ENCODE peak calls at places on chromosomes 11 and 22, in seven cellular contexts. One of them, this sample, is unnamed.

GRCh38 chr11:7664867-7665266 is 8.4 kb downstream of the CYB5R2 start:
- DNase-seq in NCI-H2029 treated with DMSO at 0.1 percent for 48 hours: no peak
- DNase-seq in HS-27A: no peak
- DNase-seq in caudate nucleus: no peak
- DNase-seq in activated CD4-positive, alpha-beta T cell treated with anti-CD3 and anti-CD28 coated beads, Interleukin-2, amount 10 ng/mL, durations not matched to agents 24 days and 14 days: peak
- DNase-seq in Calu3: no peak
- DNase-seq in head of caudate nucleus: no peak
- DNase-seq in this sample: no peak

GRCh38 chr11:2891901-2892214 is 6.3 kb upstream of the CDKN1C start:
- DNase-seq in activated CD4-positive, alpha-beta T cell treated with anti-CD3 and anti-CD28 coated beads, Interleukin-2, amount 10 ng/mL, durations not matched to agents 24 days and 14 days: no peak
- DNase-seq in head of caudate nucleus: no peak
- DNase-seq in Calu3: no peak
- DNase-seq in NCI-H2029 treated with DMSO at 0.1 percent for 48 hours: no peak
- DNase-seq in caudate nucleus: no peak
- DNase-seq in HS-27A: no peak
- DNase-seq in this sample: no peak

GRCh38 chr11:130002846-130003716 is 446 bp upstream of the PRDM10 start:
- DNase-seq in caudate nucleus: peak
- DNase-seq in Calu3: peak
- DNase-seq in activated CD4-positive, alpha-beta T cell treated with anti-CD3 and anti-CD28 coated beads, Interleukin-2, amount 10 ng/mL, durations not matched to agents 24 days and 14 days: peak
- DNase-seq in head of caudate nucleus: peak
- DNase-seq in HS-27A: peak
- DNase-seq in NCI-H2029 treated with DMSO at 0.1 percent for 48 hours: peak
- DNase-seq in this sample: peak

GRCh38 chr22:44304354-44304753 is 8.4 kb downstream of the SHISAL1 start:
- DNase-seq in HS-27A: no peak
- DNase-seq in NCI-H2029 treated with DMSO at 0.1 percent for 48 hours: no peak
- DNase-seq in activated CD4-positive, alpha-beta T cell treated with anti-CD3 and anti-CD28 coated beads, Interleukin-2, amount 10 ng/mL, durations not matched to agents 24 days and 14 days: no peak
- DNase-seq in caudate nucleus: no peak
- DNase-seq in Calu3: no peak
- DNase-seq in head of caudate nucleus: no peak
- DNase-seq in this sample: no peak

GRCh38 chr11:13228569-13228968 is 49.0 kb upstream of the BMAL1 start:
- DNase-seq in HS-27A: no peak
- DNase-seq in Calu3: no peak
- DNase-seq in caudate nucleus: no peak
- DNase-seq in head of caudate nucleus: no peak
- DNase-seq in activated CD4-positive, alpha-beta T cell treated with anti-CD3 and anti-CD28 coated beads, Interleukin-2, amount 10 ng/mL, durations not matched to agents 24 days and 14 days: no peak
- DNase-seq in NCI-H2029 treated with DMSO at 0.1 percent for 48 hours: no peak
- DNase-seq in this sample: no peak

GRCh38 chr11:96335389-96335788 is 7.6 kb downstream of the MAML2 start:
- DNase-seq in Calu3: no peak
- DNase-seq in head of caudate nucleus: no peak
- DNase-seq in NCI-H2029 treated with DMSO at 0.1 percent for 48 hours: no peak
- DNase-seq in caudate nucleus: no peak
- DNase-seq in HS-27A: no peak
- DNase-seq in activated CD4-positive, alpha-beta T cell treated with anti-CD3 and anti-CD28 coated beads, Interleukin-2, amount 10 ng/mL, durations not matched to agents 24 days and 14 days: no peak
- DNase-seq in this sample: no peak

GRCh38 chr22:31631381-31631780 is 30.6 kb downstream of the PISD start:
- DNase-seq in head of caudate nucleus: no peak
- DNase-seq in caudate nucleus: no peak
- DNase-seq in Calu3: no peak
- DNase-seq in activated CD4-positive, alpha-beta T cell treated with anti-CD3 and anti-CD28 coated beads, Interleukin-2, amount 10 ng/mL, durations not matched to agents 24 days and 14 days: no peak
- DNase-seq in HS-27A: no peak
- DNase-seq in NCI-H2029 treated with DMSO at 0.1 percent for 48 hours: no peak
- DNase-seq in this sample: no peak

GRCh38 chr22:26383968-26384576 is 45.0 kb upstream of the ASPHD2 start:
- DNase-seq in NCI-H2029 treated with DMSO at 0.1 percent for 48 hours: no peak
- DNase-seq in HS-27A: no peak
- DNase-seq in caudate nucleus: no peak
- DNase-seq in Calu3: no peak
- DNase-seq in head of caudate nucleus: no peak
- DNase-seq in activated CD4-positive, alpha-beta T cell treated with anti-CD3 and anti-CD28 coated beads, Interleukin-2, amount 10 ng/mL, durations not matched to agents 24 days and 14 days: no peak
- DNase-seq in this sample: no peak

GRCh38 chr22:18068381-18068988 is 9.3 kb upstream of the PEX26 start:
- DNase-seq in caudate nucleus: no peak
- DNase-seq in Calu3: no peak
- DNase-seq in NCI-H2029 treated with DMSO at 0.1 percent for 48 hours: no peak
- DNase-seq in head of caudate nucleus: no peak
- DNase-seq in activated CD4-positive, alpha-beta T cell treated with anti-CD3 and anti-CD28 coated beads, Interleukin-2, amount 10 ng/mL, durations not matched to agents 24 days and 14 days: no peak
- DNase-seq in HS-27A: no peak
- DNase-seq in this sample: no peak

GRCh38 chr11:95596011-95596489 is 193.5 kb downstream of the FAM76B start:
- DNase-seq in caudate nucleus: no peak
- DNase-seq in head of caudate nucleus: no peak
- DNase-seq in Calu3: no peak
- DNase-seq in HS-27A: no peak
- DNase-seq in NCI-H2029 treated with DMSO at 0.1 percent for 48 hours: no peak
- DNase-seq in activated CD4-positive, alpha-beta T cell treated with anti-CD3 and anti-CD28 coated beads, Interleukin-2, amount 10 ng/mL, durations not matched to agents 24 days and 14 days: no peak
- DNase-seq in this sample: no peak

GRCh38 chr11:2249191-2249916 is 21.0 kb downstream of the ASCL2 start:
- DNase-seq in HS-27A: no peak
- DNase-seq in Calu3: no peak
- DNase-seq in caudate nucleus: no peak
- DNase-seq in NCI-H2029 treated with DMSO at 0.1 percent for 48 hours: no peak
- DNase-seq in head of caudate nucleus: no peak
- DNase-seq in activated CD4-positive, alpha-beta T cell treated with anti-CD3 and anti-CD28 coated beads, Interleukin-2, amount 10 ng/mL, durations not matched to agents 24 days and 14 days: no peak
- DNase-seq in this sample: no peak

GRCh38 chr22:20531404-20532181 is 24.2 kb downstream of the MED15 start:
- DNase-seq in head of caudate nucleus: peak
- DNase-seq in HS-27A: peak
- DNase-seq in Calu3: peak
- DNase-seq in NCI-H2029 treated with DMSO at 0.1 percent for 48 hours: peak
- DNase-seq in caudate nucleus: peak
- DNase-seq in activated CD4-positive, alpha-beta T cell treated with anti-CD3 and anti-CD28 coated beads, Interleukin-2, amount 10 ng/mL, durations not matched to agents 24 days and 14 days: no peak
- DNase-seq in this sample: no peak

GRCh38 chr22:36546092-36546804 is 17.3 kb upstream of the EIF3D start:
- DNase-seq in HS-27A: no peak
- DNase-seq in activated CD4-positive, alpha-beta T cell treated with anti-CD3 and anti-CD28 coated beads, Interleukin-2, amount 10 ng/mL, durations not matched to agents 24 days and 14 days: peak
- DNase-seq in Calu3: peak
- DNase-seq in NCI-H2029 treated with DMSO at 0.1 percent for 48 hours: peak
- DNase-seq in head of caudate nucleus: peak
- DNase-seq in caudate nucleus: peak
- DNase-seq in this sample: peak

GRCh38 chr11:61587951-61588695 is 7.2 kb upstream of the SYT7 start:
- DNase-seq in HS-27A: no peak
- DNase-seq in NCI-H2029 treated with DMSO at 0.1 percent for 48 hours: no peak
- DNase-seq in Calu3: peak
- DNase-seq in activated CD4-positive, alpha-beta T cell treated with anti-CD3 and anti-CD28 coated beads, Interleukin-2, amount 10 ng/mL, durations not matched to agents 24 days and 14 days: peak
- DNase-seq in head of caudate nucleus: peak
- DNase-seq in caudate nucleus: peak
- DNase-seq in this sample: peak

GRCh38 chr22:44572414-44573207 is 74.6 kb upstream of the RTL6 start:
- DNase-seq in caudate nucleus: no peak
- DNase-seq in Calu3: no peak
- DNase-seq in head of caudate nucleus: no peak
- DNase-seq in NCI-H2029 treated with DMSO at 0.1 percent for 48 hours: no peak
- DNase-seq in activated CD4-positive, alpha-beta T cell treated with anti-CD3 and anti-CD28 coated beads, Interleukin-2, amount 10 ng/mL, durations not matched to agents 24 days and 14 days: no peak
- DNase-seq in HS-27A: no peak
- DNase-seq in this sample: no peak

GRCh38 chr11:73152861-73153483 is 10.9 kb upstream of the FCHSD2 start:
- DNase-seq in Calu3: peak
- DNase-seq in caudate nucleus: no peak
- DNase-seq in activated CD4-positive, alpha-beta T cell treated with anti-CD3 and anti-CD28 coated beads, Interleukin-2, amount 10 ng/mL, durations not matched to agents 24 days and 14 days: peak
- DNase-seq in head of caudate nucleus: no peak
- DNase-seq in HS-27A: no peak
- DNase-seq in NCI-H2029 treated with DMSO at 0.1 percent for 48 hours: no peak
- DNase-seq in this sample: no peak

GRCh38 chr22:31926969-31927368 is 17.4 kb upstream of the YWHAH start:
- DNase-seq in NCI-H2029 treated with DMSO at 0.1 percent for 48 hours: no peak
- DNase-seq in caudate nucleus: peak
- DNase-seq in activated CD4-positive, alpha-beta T cell treated with anti-CD3 and anti-CD28 coated beads, Interleukin-2, amount 10 ng/mL, durations not matched to agents 24 days and 14 days: no peak
- DNase-seq in HS-27A: no peak
- DNase-seq in head of caudate nucleus: peak
- DNase-seq in Calu3: no peak
- DNase-seq in this sample: peak

GRCh38 chr11:77151804-77152513 is 23.9 kb downstream of the MYO7A start:
- DNase-seq in Calu3: no peak
- DNase-seq in head of caudate nucleus: no peak
- DNase-seq in activated CD4-positive, alpha-beta T cell treated with anti-CD3 and anti-CD28 coated beads, Interleukin-2, amount 10 ng/mL, durations not matched to agents 24 days and 14 days: peak
- DNase-seq in NCI-H2029 treated with DMSO at 0.1 percent for 48 hours: no peak
- DNase-seq in caudate nucleus: no peak
- DNase-seq in HS-27A: no peak
- DNase-seq in this sample: peak

GRCh38 chr11:6438979-6439571 is 1.7 kb downstream of the HPX start:
- DNase-seq in Calu3: peak
- DNase-seq in head of caudate nucleus: peak
- DNase-seq in HS-27A: no peak
- DNase-seq in NCI-H2029 treated with DMSO at 0.1 percent for 48 hours: peak
- DNase-seq in caudate nucleus: peak
- DNase-seq in activated CD4-positive, alpha-beta T cell treated with anti-CD3 and anti-CD28 coated beads, Interleukin-2, amount 10 ng/mL, durations not matched to agents 24 days and 14 days: peak
- DNase-seq in this sample: peak

GRCh38 chr22:47092896-47093311 is 330.5 kb downstream of the TBC1D22A start:
- DNase-seq in NCI-H2029 treated with DMSO at 0.1 percent for 48 hours: no peak
- DNase-seq in Calu3: no peak
- DNase-seq in caudate nucleus: peak
- DNase-seq in head of caudate nucleus: peak
- DNase-seq in activated CD4-positive, alpha-beta T cell treated with anti-CD3 and anti-CD28 coated beads, Interleukin-2, amount 10 ng/mL, durations not matched to agents 24 days and 14 days: no peak
- DNase-seq in HS-27A: no peak
- DNase-seq in this sample: no peak

GRCh38 chr11:13720940-13721339 is 52.5 kb downstream of the FAR1 start:
- DNase-seq in Calu3: no peak
- DNase-seq in NCI-H2029 treated with DMSO at 0.1 percent for 48 hours: no peak
- DNase-seq in caudate nucleus: no peak
- DNase-seq in activated CD4-positive, alpha-beta T cell treated with anti-CD3 and anti-CD28 coated beads, Interleukin-2, amount 10 ng/mL, durations not matched to agents 24 days and 14 days: no peak
- DNase-seq in head of caudate nucleus: no peak
- DNase-seq in HS-27A: no peak
- DNase-seq in this sample: no peak

GRCh38 chr22:35102663-35103062 is 36.7 kb downstream of the ISX start:
- DNase-seq in Calu3: peak
- DNase-seq in NCI-H2029 treated with DMSO at 0.1 percent for 48 hours: no peak
- DNase-seq in head of caudate nucleus: peak
- DNase-seq in caudate nucleus: no peak
- DNase-seq in HS-27A: peak
- DNase-seq in activated CD4-positive, alpha-beta T cell treated with anti-CD3 and anti-CD28 coated beads, Interleukin-2, amount 10 ng/mL, durations not matched to agents 24 days and 14 days: no peak
- DNase-seq in this sample: no peak

GRCh38 chr11:34890089-34890488 is 26.1 kb downstream of the APIP start:
- DNase-seq in Calu3: no peak
- DNase-seq in NCI-H2029 treated with DMSO at 0.1 percent for 48 hours: no peak
- DNase-seq in HS-27A: no peak
- DNase-seq in activated CD4-positive, alpha-beta T cell treated with anti-CD3 and anti-CD28 coated beads, Interleukin-2, amount 10 ng/mL, durations not matched to agents 24 days and 14 days: no peak
- DNase-seq in caudate nucleus: no peak
- DNase-seq in head of caudate nucleus: no peak
- DNase-seq in this sample: no peak

GRCh38 chr22:44670220-44670983 is 31.6 kb upstream of the PRR5 start:
- DNase-seq in caudate nucleus: no peak
- DNase-seq in activated CD4-positive, alpha-beta T cell treated with anti-CD3 and anti-CD28 coated beads, Interleukin-2, amount 10 ng/mL, durations not matched to agents 24 days and 14 days: no peak
- DNase-seq in NCI-H2029 treated with DMSO at 0.1 percent for 48 hours: no peak
- DNase-seq in Calu3: no peak
- DNase-seq in HS-27A: no peak
- DNase-seq in head of caudate nucleus: peak
- DNase-seq in this sample: no peak

GRCh38 chr11:32962016-32962415 is 53.7 kb upstream of the DEPDC7 start:
- DNase-seq in activated CD4-positive, alpha-beta T cell treated with anti-CD3 and anti-CD28 coated beads, Interleukin-2, amount 10 ng/mL, durations not matched to agents 24 days and 14 days: no peak
- DNase-seq in head of caudate nucleus: no peak
- DNase-seq in HS-27A: peak
- DNase-seq in caudate nucleus: no peak
- DNase-seq in NCI-H2029 treated with DMSO at 0.1 percent for 48 hours: no peak
- DNase-seq in Calu3: no peak
- DNase-seq in this sample: no peak

GRCh38 chr11:103091441-103091809 is 535 bp downstream of the DCUN1D5 start:
- DNase-seq in Calu3: peak
- DNase-seq in NCI-H2029 treated with DMSO at 0.1 percent for 48 hours: no peak
- DNase-seq in head of caudate nucleus: peak
- DNase-seq in HS-27A: no peak
- DNase-seq in activated CD4-positive, alpha-beta T cell treated with anti-CD3 and anti-CD28 coated beads, Interleukin-2, amount 10 ng/mL, durations not matched to agents 24 days and 14 days: peak
- DNase-seq in caudate nucleus: peak
- DNase-seq in this sample: no peak

GRCh38 chr22:46614070-46614931 is 5.9 kb upstream of the GRAMD4 start:
- DNase-seq in Calu3: no peak
- DNase-seq in HS-27A: no peak
- DNase-seq in activated CD4-positive, alpha-beta T cell treated with anti-CD3 and anti-CD28 coated beads, Interleukin-2, amount 10 ng/mL, durations not matched to agents 24 days and 14 days: peak
- DNase-seq in head of caudate nucleus: no peak
- DNase-seq in caudate nucleus: no peak
- DNase-seq in NCI-H2029 treated with DMSO at 0.1 percent for 48 hours: no peak
- DNase-seq in this sample: no peak

GRCh38 chr11:117828641-117829368 is 4.3 kb upstream of the FXYD2 start:
- DNase-seq in HS-27A: no peak
- DNase-seq in caudate nucleus: no peak
- DNase-seq in Calu3: peak
- DNase-seq in NCI-H2029 treated with DMSO at 0.1 percent for 48 hours: no peak
- DNase-seq in activated CD4-positive, alpha-beta T cell treated with anti-CD3 and anti-CD28 coated beads, Interleukin-2, amount 10 ng/mL, durations not matched to agents 24 days and 14 days: peak
- DNase-seq in head of caudate nucleus: no peak
- DNase-seq in this sample: no peak

GRCh38 chr22:21995660-21996059 is 13.1 kb upstream of the TOP3B start:
- DNase-seq in Calu3: no peak
- DNase-seq in caudate nucleus: no peak
- DNase-seq in HS-27A: no peak
- DNase-seq in NCI-H2029 treated with DMSO at 0.1 percent for 48 hours: no peak
- DNase-seq in activated CD4-positive, alpha-beta T cell treated with anti-CD3 and anti-CD28 coated beads, Interleukin-2, amount 10 ng/mL, durations not matched to agents 24 days and 14 days: no peak
- DNase-seq in head of caudate nucleus: no peak
- DNase-seq in this sample: no peak